ENCODE peak calls at places on chromosome 13, in seven cellular contexts. One of them, this sample, is unnamed.

GRCh38 chr13:38262211-38262610 is 87.4 kb upstream of the UFM1 start:
- DNase-seq in uterus: no peak
- DNase-seq in endothelial cell of umbilical vein: no peak
- DNase-seq in K562: no peak
- DNase-seq in Peyer's patch: no peak
- DNase-seq in tibial nerve: no peak
- DNase-seq in testis: no peak
- DNase-seq in this sample: no peak

GRCh38 chr13:99419591-99420243 is 81.6 kb upstream of the TM9SF2 start:
- DNase-seq in uterus: no peak
- DNase-seq in endothelial cell of umbilical vein: no peak
- DNase-seq in K562: no peak
- DNase-seq in Peyer's patch: peak; percentile 46
- DNase-seq in tibial nerve: no peak
- DNase-seq in testis: no peak
- DNase-seq in this sample: no peak

GRCh38 chr13:36332986-36333385 is 13.2 kb downstream of the SPART start:
- DNase-seq in uterus: no peak
- DNase-seq in endothelial cell of umbilical vein: peak; percentile 65
- DNase-seq in K562: no peak
- DNase-seq in Peyer's patch: no peak
- DNase-seq in tibial nerve: no peak
- DNase-seq in testis: no peak
- DNase-seq in this sample: peak; percentile 47

GRCh38 chr13:98534821-98535220 is 42.1 kb downstream of the STK24 start:
- DNase-seq in uterus: no peak
- DNase-seq in endothelial cell of umbilical vein: no peak
- DNase-seq in K562: no peak
- DNase-seq in Peyer's patch: no peak
- DNase-seq in tibial nerve: no peak
- DNase-seq in testis: no peak
- DNase-seq in this sample: no peak

GRCh38 chr13:58884353-58884752 is 1252.8 kb downstream of the PCDH17 start:
- DNase-seq in uterus: no peak
- DNase-seq in endothelial cell of umbilical vein: no peak
- DNase-seq in K562: no peak
- DNase-seq in Peyer's patch: no peak
- DNase-seq in tibial nerve: no peak
- DNase-seq in testis: no peak
- DNase-seq in this sample: no peak

GRCh38 chr13:53121131-53121773 is 92.6 kb downstream of the OLFM4 start:
- DNase-seq in uterus: no peak
- DNase-seq in endothelial cell of umbilical vein: no peak
- DNase-seq in K562: no peak
- DNase-seq in Peyer's patch: no peak
- DNase-seq in tibial nerve: no peak
- DNase-seq in testis: no peak
- DNase-seq in this sample: no peak

GRCh38 chr13:34464011-34464410 is 478.1 kb upstream of the NBEA start:
- DNase-seq in uterus: no peak
- DNase-seq in endothelial cell of umbilical vein: no peak
- DNase-seq in K562: no peak
- DNase-seq in Peyer's patch: no peak
- DNase-seq in tibial nerve: no peak
- DNase-seq in testis: no peak
- DNase-seq in this sample: no peak

GRCh38 chr13:42892760-42893159 is 99.3 kb downstream of the EPSTI1 start:
- DNase-seq in uterus: no peak
- DNase-seq in endothelial cell of umbilical vein: no peak
- DNase-seq in K562: no peak
- DNase-seq in Peyer's patch: no peak
- DNase-seq in tibial nerve: no peak
- DNase-seq in testis: no peak
- DNase-seq in this sample: peak; percentile 70

GRCh38 chr13:109336730-109337129 is 449.7 kb downstream of the IRS2 start:
- DNase-seq in uterus: no peak
- DNase-seq in endothelial cell of umbilical vein: no peak
- DNase-seq in K562: no peak
- DNase-seq in Peyer's patch: no peak
- DNase-seq in tibial nerve: no peak
- DNase-seq in testis: no peak
- DNase-seq in this sample: no peak

GRCh38 chr13:99378985-99379734 is 72.0 kb upstream of the GPR183 start:
- DNase-seq in uterus: no peak
- DNase-seq in endothelial cell of umbilical vein: no peak
- DNase-seq in K562: no peak
- DNase-seq in Peyer's patch: no peak
- DNase-seq in tibial nerve: no peak
- DNase-seq in testis: no peak
- DNase-seq in this sample: no peak

GRCh38 chr13:74761794-74762193 is 627.6 kb upstream of the KLF12 start:
- DNase-seq in uterus: no peak
- DNase-seq in endothelial cell of umbilical vein: no peak
- DNase-seq in K562: no peak
- DNase-seq in Peyer's patch: no peak
- DNase-seq in tibial nerve: no peak
- DNase-seq in testis: no peak
- DNase-seq in this sample: no peak

GRCh38 chr13:25267715-25268114 is 19.6 kb downstream of the MTMR6 start:
- DNase-seq in uterus: no peak
- DNase-seq in endothelial cell of umbilical vein: peak; percentile 9
- DNase-seq in K562: no peak
- DNase-seq in Peyer's patch: no peak
- DNase-seq in tibial nerve: no peak
- DNase-seq in testis: no peak
- DNase-seq in this sample: peak; percentile 44

GRCh38 chr13:111152836-111153235 is 37.7 kb downstream of the ARHGEF7 start:
- DNase-seq in uterus: no peak
- DNase-seq in endothelial cell of umbilical vein: no peak
- DNase-seq in K562: no peak
- DNase-seq in Peyer's patch: no peak
- DNase-seq in tibial nerve: no peak
- DNase-seq in testis: peak; percentile 26
- DNase-seq in this sample: peak; percentile 26

GRCh38 chr13:91904597-91904996 is 506.2 kb downstream of the GPC5 start:
- DNase-seq in uterus: no peak
- DNase-seq in endothelial cell of umbilical vein: peak; percentile 54
- DNase-seq in K562: no peak
- DNase-seq in Peyer's patch: no peak
- DNase-seq in tibial nerve: no peak
- DNase-seq in testis: no peak
- DNase-seq in this sample: peak; percentile 2

GRCh38 chr13:100549316-100549715 is 39.3 kb downstream of the GGACT start:
- DNase-seq in uterus: no peak
- DNase-seq in endothelial cell of umbilical vein: no peak
- DNase-seq in K562: no peak
- DNase-seq in Peyer's patch: no peak
- DNase-seq in tibial nerve: no peak
- DNase-seq in testis: no peak
- DNase-seq in this sample: no peak

GRCh38 chr13:110520431-110521295 is 40.9 kb downstream of the RAB20 start:
- DNase-seq in uterus: peak; percentile 65
- DNase-seq in endothelial cell of umbilical vein: no peak
- DNase-seq in K562: no peak
- DNase-seq in Peyer's patch: peak; percentile 92
- DNase-seq in tibial nerve: peak; percentile 85
- DNase-seq in testis: peak; percentile 89
- DNase-seq in this sample: peak; percentile 89

GRCh38 chr13:101639711-101640110 is 187.2 kb downstream of the ITGBL1 start:
- DNase-seq in uterus: no peak
- DNase-seq in endothelial cell of umbilical vein: peak; percentile 49
- DNase-seq in K562: no peak
- DNase-seq in Peyer's patch: no peak
- DNase-seq in tibial nerve: no peak
- DNase-seq in testis: no peak
- DNase-seq in this sample: no peak

GRCh38 chr13:77623797-77624196 is 73.7 kb upstream of the SLAIN1 start:
- DNase-seq in uterus: no peak
- DNase-seq in endothelial cell of umbilical vein: no peak
- DNase-seq in K562: no peak
- DNase-seq in Peyer's patch: no peak
- DNase-seq in tibial nerve: no peak
- DNase-seq in testis: no peak
- DNase-seq in this sample: no peak

GRCh38 chr13:44362394-44363040 is 11.1 kb upstream of the SERP2 start:
- DNase-seq in uterus: no peak
- DNase-seq in endothelial cell of umbilical vein: peak; percentile 53
- DNase-seq in K562: no peak
- DNase-seq in Peyer's patch: no peak
- DNase-seq in tibial nerve: no peak
- DNase-seq in testis: no peak
- DNase-seq in this sample: no peak

GRCh38 chr13:31248361-31248760 is 48.6 kb downstream of the B3GLCT start:
- DNase-seq in uterus: no peak
- DNase-seq in endothelial cell of umbilical vein: no peak
- DNase-seq in K562: no peak
- DNase-seq in Peyer's patch: no peak
- DNase-seq in tibial nerve: no peak
- DNase-seq in testis: no peak
- DNase-seq in this sample: no peak

GRCh38 chr13:43153436-43154082 is 130.2 kb downstream of the DNAJC15 start:
- DNase-seq in uterus: no peak
- DNase-seq in endothelial cell of umbilical vein: no peak
- DNase-seq in K562: no peak
- DNase-seq in Peyer's patch: no peak
- DNase-seq in tibial nerve: no peak
- DNase-seq in testis: no peak
- DNase-seq in this sample: no peak

GRCh38 chr13:113815151-113816058 is 48.5 kb downstream of the GAS6 start:
- DNase-seq in uterus: no peak
- DNase-seq in endothelial cell of umbilical vein: peak; percentile 6
- DNase-seq in K562: no peak
- DNase-seq in Peyer's patch: no peak
- DNase-seq in tibial nerve: no peak
- DNase-seq in testis: no peak
- DNase-seq in this sample: peak; percentile 85
- TF ChIP-seq POLR2A in uterus: no peak
- TF ChIP-seq POLR2A in endothelial cell of umbilical vein: no peak
- TF ChIP-seq POLR2A in K562: no peak
- TF ChIP-seq POLR2A in Peyer's patch: no peak
- TF ChIP-seq POLR2A in tibial nerve: no peak
- TF ChIP-seq POLR2A in testis: no peak
- TF ChIP-seq POLR2A in this sample: peak; percentile 70

DNA sequence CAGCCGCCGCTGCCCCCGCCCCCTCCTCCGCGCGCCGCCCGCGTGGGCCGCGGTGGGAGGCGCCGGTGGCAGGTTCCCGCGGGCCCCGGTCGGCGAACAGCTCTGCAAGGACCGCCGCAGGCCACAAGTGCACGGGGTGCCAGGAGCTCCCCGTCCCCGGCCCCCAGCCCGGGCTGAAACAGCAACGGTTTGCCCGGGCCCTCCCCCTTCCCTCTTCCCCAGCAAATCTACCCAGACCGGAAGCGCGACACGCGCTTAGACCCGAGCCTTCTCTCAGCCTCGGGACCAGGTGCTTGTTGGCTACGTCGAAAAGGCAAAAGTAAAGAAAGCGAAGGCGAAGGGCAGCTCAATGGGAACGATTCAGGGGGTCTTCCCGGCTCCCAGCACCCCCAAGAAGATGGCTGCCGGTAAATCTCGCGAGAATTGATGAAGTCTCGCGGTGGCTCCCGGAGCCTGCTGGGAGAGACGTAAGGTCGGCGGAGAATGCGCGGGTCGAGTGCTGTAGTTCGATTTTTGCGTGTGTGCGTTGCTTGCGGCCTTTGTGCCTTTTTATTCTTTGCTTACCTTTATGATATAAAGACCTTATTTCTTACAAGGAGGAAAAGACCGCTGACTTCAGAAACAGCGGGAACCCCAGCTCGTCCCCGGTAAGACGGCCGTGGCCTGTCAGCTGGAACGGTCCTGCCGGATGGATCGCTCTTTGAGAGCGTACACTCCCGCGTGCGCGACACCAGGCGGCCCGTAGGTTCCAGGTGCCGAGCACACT is at the start of gene RBM26:
- DNase-seq in uterus: peak; percentile 94
- DNase-seq in endothelial cell of umbilical vein: peak; percentile 95
- DNase-seq in K562: peak; percentile 80
- DNase-seq in Peyer's patch: peak; percentile 97
- DNase-seq in tibial nerve: peak; percentile 91
- DNase-seq in testis: peak; percentile 95
- DNase-seq in this sample: peak; percentile 96
- TF ChIP-seq POLR2A in uterus: peak; percentile 47
- TF ChIP-seq POLR2A in endothelial cell of umbilical vein: peak; percentile 84
- TF ChIP-seq POLR2A in K562: peak; percentile 92
- TF ChIP-seq POLR2A in Peyer's patch: peak; percentile 44
- TF ChIP-seq POLR2A in tibial nerve: peak; percentile 71
- TF ChIP-seq POLR2A in testis: peak; percentile 21
- TF ChIP-seq POLR2A in this sample: peak; percentile 94

DNA sequence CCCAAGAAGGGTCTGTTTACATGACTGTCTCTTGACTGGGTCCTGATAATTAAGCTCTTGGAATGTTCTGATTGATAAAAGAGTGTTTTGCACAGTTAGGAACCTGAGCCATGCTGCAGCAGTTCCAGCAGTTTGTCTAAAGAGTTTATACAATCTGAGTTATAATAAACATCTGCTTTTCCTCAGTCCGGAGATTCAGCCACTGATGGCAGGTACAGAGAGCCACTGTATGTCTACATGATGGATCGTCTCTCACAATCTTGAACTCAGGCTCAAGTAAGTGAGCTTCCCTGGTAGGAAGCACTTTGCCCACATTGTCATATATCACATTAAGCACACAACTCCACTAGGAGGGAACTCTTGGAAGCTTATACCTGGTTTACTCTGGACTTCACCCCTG is 84.3 kb downstream of the UGGT2 start:
- DNase-seq in uterus: no peak
- DNase-seq in endothelial cell of umbilical vein: no peak
- DNase-seq in K562: no peak
- DNase-seq in Peyer's patch: no peak
- DNase-seq in tibial nerve: no peak
- DNase-seq in testis: no peak
- DNase-seq in this sample: no peak
- TF ChIP-seq POLR2A in uterus: no peak
- TF ChIP-seq POLR2A in endothelial cell of umbilical vein: no peak
- TF ChIP-seq POLR2A in K562: no peak
- TF ChIP-seq POLR2A in Peyer's patch: no peak
- TF ChIP-seq POLR2A in tibial nerve: no peak
- TF ChIP-seq POLR2A in testis: no peak
- TF ChIP-seq POLR2A in this sample: no peak

DNA sequence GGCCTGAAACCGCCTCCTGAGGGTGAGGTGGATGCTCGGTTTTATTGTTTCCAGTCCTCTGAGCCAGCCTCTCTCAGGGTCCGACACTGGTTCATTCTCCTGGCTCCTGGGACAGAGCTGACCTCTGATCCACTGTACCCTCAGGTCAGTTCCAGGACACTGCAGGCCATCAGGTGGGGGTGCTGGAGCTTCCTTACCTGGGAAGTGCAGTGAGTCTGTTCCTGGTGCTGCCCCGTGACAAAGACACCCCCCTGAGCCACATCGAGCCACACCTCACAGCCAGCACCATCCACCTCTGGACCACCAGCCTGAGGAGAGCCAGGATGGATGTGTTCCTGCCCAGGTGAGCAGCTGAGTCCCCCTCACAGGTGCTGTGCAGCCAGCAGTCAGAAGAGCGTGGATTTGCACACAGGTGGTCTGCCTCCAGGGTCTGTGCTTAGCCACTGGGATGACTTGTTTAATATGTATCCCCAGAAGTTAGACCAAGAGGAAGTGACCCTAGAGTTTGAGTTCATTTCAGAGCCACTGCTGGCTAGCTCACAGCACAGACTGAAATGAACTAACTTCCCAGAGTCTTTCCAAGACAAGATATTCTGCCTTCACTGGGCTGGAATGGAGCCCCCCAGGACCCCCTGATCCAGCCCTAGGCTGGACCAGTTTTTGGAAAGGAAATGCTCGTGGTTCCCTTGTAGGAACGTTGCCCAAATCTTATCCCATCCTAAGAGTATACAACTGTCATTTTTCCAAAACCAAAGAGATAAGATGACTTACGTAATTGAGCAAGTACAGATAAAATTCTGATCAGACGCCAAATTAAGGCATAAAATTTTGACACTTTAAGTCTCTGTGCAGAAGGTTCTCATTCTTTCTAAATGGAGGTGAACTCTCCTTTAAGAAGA is 8.8 kb downstream of the SERPINE3 start:
- DNase-seq in uterus: no peak
- DNase-seq in endothelial cell of umbilical vein: no peak
- DNase-seq in K562: no peak
- DNase-seq in Peyer's patch: no peak
- DNase-seq in tibial nerve: no peak
- DNase-seq in testis: no peak
- DNase-seq in this sample: no peak
- TF ChIP-seq POLR2A in uterus: no peak
- TF ChIP-seq POLR2A in endothelial cell of umbilical vein: no peak
- TF ChIP-seq POLR2A in K562: no peak
- TF ChIP-seq POLR2A in Peyer's patch: no peak
- TF ChIP-seq POLR2A in tibial nerve: no peak
- TF ChIP-seq POLR2A in testis: no peak
- TF ChIP-seq POLR2A in this sample: no peak